ENCODE peak calls at places on chromosomes 16 and 17, in four cellular contexts. G, U, R and D are unnamed samples.

GRCh38 chr16:88922114-88922825 is 54.7 kb downstream of the CBFA2T3 start:
- DNase-seq in U (peak; percentile 58), R (no peak), G (no peak), D (no peak)

GRCh38 chr16:50667497-50668367 is 13.4 kb downstream of the SNX20 start:
- DNase-seq in R (no peak), G (no peak), U (no peak), D (no peak)

GRCh38 chr17:48427598-48427997 is 2.4 kb downstream of the SKAP1 start:
- DNase-seq in R (peak; percentile 76), U (no peak), G (no peak), D (no peak)

GRCh38 chr17:9973689-9974459 is 68.8 kb upstream of the RCVRN start:
- DNase-seq in U (no peak), R (no peak), G (no peak), D (no peak)

GRCh38 chr17:80328620-80329380 is 68.1 kb downstream of the RNF213 start:
- DNase-seq in U (no peak), R (no peak), G (no peak), D (no peak)

GRCh38 chr16:76428858-76429257 is 151.7 kb downstream of the CNTNAP4 start:
- DNase-seq in R (no peak), G (no peak), U (no peak), D (no peak)

GRCh38 chr16:87065781-87066694 is 251.2 kb downstream of the C16orf95 start:
- DNase-seq in R (no peak), U (no peak), G (no peak), D (no peak)

GRCh38 chr16:67936124-67936875 is at the start of gene PSMB10:
- DNase-seq in G (no peak), U (peak; percentile 45), R (peak; percentile 67), D (peak; percentile 74)

GRCh38 chr16:15856901-15857778 is at the start of gene MYH11:
- DNase-seq in U (peak; percentile 59), R (no peak), G (no peak), D (peak; percentile 56)

GRCh38 chr16:11315499-11315898 is 29.8 kb upstream of the RMI2 start:
- DNase-seq in G (no peak), U (peak; percentile 93), R (no peak), D (no peak)

GRCh38 chr17:8188408-8188839 is 1.6 kb downstream of the BORCS6 start:
- DNase-seq in U (no peak), G (no peak), R (no peak), D (no peak)

GRCh38 chr17:59754547-59754946 is 47.1 kb downstream of the VMP1 start:
- DNase-seq in R (peak; percentile 46), G (no peak), U (no peak), D (no peak)

GRCh38 chr16:2715519-2715918 is 4.5 kb downstream of the PRSS27 start:
- DNase-seq in U (peak; percentile 72), R (peak; percentile 80), G (no peak), D (no peak)

DNA sequence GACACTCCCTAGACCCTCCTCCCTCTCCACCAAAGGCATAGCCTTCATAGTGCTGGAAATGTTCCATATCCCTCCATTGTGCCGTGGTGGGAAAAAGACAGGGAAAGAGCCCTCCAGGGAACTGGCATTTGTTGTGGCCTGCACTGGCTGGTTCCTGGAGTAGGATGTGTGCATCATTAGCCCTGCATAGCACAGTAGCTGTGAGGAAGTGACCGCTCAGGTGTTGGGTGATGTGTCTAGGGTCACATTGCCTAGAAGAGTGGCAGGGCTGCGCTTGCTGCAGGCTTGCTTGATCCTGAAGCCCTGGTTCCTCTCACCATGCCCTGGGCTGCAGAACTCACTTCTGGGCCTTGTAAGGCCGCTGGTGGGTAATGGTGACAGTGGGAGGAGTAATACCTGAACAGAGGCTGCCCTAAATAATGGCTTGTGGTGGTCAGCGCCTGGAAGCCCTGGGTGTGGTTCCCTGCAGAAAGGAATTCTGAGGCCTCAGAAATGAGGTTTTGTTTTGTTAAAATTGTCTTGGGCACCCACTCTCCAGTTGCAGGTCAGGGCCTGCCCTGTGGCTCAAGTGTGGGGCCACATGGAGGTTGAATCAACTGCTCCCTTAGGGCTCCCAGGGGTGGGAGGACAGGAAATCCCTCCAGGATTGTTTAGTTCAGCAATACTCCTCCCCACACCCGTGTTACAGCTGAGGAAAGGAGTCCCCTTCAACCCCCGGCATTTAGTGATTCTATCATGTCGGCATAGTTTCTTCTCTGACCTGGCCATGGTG is 62.7 kb downstream of the KSR1 start:
- DNase-seq in G (no peak), R (no peak), U (no peak), D (no peak)
- TF ChIP-seq USF1 in G (no peak), R (no peak), U (no peak), D (no peak)

GRCh38 chr17:44197980-44198720 is 1.5 kb downstream of the ATXN7L3 start:
- DNase-seq in U (no peak), G (no peak), R (peak; percentile 89), D (no peak)
- TF ChIP-seq USF1 in U (no peak), G (no peak), R (no peak), D (no peak)

DNA sequence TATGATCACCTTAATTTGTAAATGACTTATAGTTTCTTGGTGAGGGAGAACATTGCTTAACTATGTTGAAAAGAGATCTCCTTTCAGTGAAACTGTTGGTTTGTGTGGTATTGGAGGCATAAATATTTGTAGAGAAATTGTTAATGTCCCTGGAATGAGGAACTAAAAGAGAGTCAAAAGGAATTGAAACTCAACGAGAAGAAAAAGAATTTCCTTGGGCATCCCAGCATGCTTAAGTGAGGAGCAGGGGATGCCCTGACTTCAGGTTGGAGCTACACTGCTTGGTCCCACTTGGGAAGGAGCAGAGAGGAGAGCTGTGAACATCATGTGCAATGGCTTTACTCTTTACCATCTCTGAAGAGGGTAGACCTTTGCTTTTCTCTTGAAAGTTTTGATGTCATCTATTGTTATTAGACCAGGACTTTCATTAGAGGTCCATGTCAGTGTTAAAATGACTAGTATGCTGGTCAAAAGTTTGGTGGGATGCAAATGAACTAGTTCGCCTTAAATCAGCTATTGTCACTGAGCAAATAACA is 21.7 kb downstream of the KRT23 start:
- DNase-seq in U (no peak), R (no peak), G (peak; percentile 26), D (no peak)
- TF ChIP-seq USF1 in U (no peak), R (no peak), G (no peak), D (no peak)

DNA sequence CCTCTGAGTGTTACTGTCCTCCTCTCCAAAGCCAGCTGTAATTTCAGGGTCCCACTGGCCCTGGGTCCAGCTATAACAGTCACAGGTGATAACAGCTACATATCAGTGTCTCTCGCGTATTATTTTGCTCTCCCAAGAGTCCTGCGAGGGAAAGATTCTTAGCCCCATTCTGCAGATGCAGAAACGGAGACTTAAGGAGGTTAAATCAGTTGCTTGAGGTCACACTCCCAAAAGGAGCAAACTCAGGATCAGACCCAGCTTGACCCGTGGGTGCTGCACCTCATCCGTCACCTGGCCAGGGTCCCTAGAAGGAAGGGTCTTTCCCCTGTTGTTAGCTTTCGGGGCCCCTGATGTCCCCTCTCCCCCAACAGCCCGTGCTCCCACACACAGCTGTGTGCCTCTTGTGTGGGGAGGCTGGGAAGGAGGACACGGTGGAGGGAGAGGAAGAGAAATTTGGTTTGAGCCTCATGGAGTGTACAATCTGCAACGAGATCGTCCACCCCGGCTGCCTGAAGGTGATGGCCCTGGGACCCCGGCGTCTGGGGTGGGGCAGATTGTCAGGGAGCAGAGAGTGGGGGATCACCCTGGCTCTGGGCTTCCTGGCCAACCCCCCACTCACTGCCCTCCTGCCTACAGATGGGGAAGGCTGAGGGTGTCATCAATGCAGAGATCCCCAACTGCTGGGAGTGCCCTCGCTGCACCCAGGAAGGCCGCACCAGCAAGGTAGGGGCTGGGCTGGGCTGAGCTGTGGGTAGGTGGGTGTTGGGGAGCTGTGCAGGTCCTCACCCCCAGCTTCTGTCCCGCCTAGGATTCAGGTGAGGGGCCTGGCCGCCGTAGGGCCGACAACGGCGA is 3.8 kb downstream of the FBXL19 start:
- DNase-seq in U (no peak), R (no peak), G (no peak), D (no peak)
- TF ChIP-seq USF1 in U (no peak), R (no peak), G (no peak), D (no peak)

DNA sequence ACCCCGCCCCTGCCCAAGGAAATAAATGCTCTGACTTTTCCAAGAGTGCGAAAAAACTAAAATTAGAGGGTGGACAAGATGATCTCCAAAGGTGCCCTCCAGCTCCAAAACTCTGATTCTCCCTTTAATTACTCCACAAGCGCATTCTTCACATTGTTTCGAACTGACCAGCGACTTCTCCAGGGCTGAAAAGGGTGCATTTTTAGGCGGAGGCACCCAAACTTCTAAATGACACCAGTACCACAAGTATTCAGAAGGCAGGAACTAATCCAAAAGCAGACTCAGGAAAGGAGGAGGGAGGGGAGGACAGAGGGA is 750 bp downstream of the ZFHX3 start:
- DNase-seq in G (no peak), U (no peak), R (no peak), D (no peak)
- TF ChIP-seq USF1 in G (no peak), U (no peak), R (no peak), D (no peak)